ENCODE peak calls at places on chromosomes 4 and X, in nine cellular contexts. J is A549, A is HepG2, C is body of pancreas, G is right lobe of liver, B is breast epithelium, O is GM12892, Y is tibial nerve, U is IMR-90. E is an unnamed sample.

GRCh38 chr4:169244210-169244609 is 26.5 kb downstream of the SH3RF1 start:
- DNase-seq in J (no peak), A (no peak), C (no peak), G (no peak), B (no peak), O (no peak), Y (no peak), U (no peak), E (no peak)

GRCh38 chr4:26854701-26855100 is 5.9 kb upstream of the STIM2 start:
- DNase-seq in J (no peak), A (no peak), C (no peak), G (no peak), B (no peak), O (no peak), Y (no peak), U (no peak), E (no peak)

GRCh38 chr4:5045099-5045498 is 6.2 kb upstream of the STK32B start:
- DNase-seq in J (no peak), A (no peak), C (peak), G (no peak), B (no peak), O (no peak), Y (peak), U (no peak), E (no peak)

GRCh38 chrX:114075073-114075673 is 508.7 kb upstream of the HTR2C start:
- DNase-seq in J (no peak), A (no peak), C (no peak), G (no peak), B (no peak), O (no peak), Y (no peak), U (no peak), E (no peak)

GRCh38 chrX:41475166-41475565 is 28.0 kb downstream of the NYX start:
- DNase-seq in J (no peak), A (no peak), C (no peak), G (no peak), B (no peak), O (no peak), Y (no peak), U (no peak), E (no peak)

GRCh38 chr4:128332086-128332485 is 44.5 kb upstream of the PGRMC2 start:
- DNase-seq in J (no peak), A (no peak), C (no peak), G (no peak), B (no peak), O (no peak), Y (no peak), U (no peak), E (no peak)

GRCh38 chr4:4327652-4328121 is 37.6 kb downstream of the ZBTB49 start:
- DNase-seq in J (peak), A (peak), C (peak), G (peak), B (no peak), O (no peak), Y (no peak), U (no peak), E (no peak)

GRCh38 chr4:124121511-124121934 is 591.0 kb downstream of the ANKRD50 start:
- DNase-seq in J (peak), A (peak), C (no peak), G (no peak), B (no peak), O (no peak), Y (no peak), U (peak), E (no peak)

GRCh38 chr4:39792128-39792527 is 94.2 kb downstream of the UBE2K start:
- DNase-seq in J (no peak), A (no peak), C (no peak), G (no peak), B (no peak), O (no peak), Y (no peak), U (no peak), E (no peak)

GRCh38 chrX:101759000-101759399 is 99.3 kb upstream of the ARMCX2 start:
- DNase-seq in J (peak), A (peak), C (peak), G (peak), B (no peak), O (no peak), Y (peak), U (peak), E (no peak)

GRCh38 chr4:184347251-184348239 is 126.8 kb downstream of the IRF2 start:
- DNase-seq in J (peak), A (no peak), C (peak), G (no peak), B (peak), O (no peak), Y (peak), U (peak), E (no peak)

GRCh38 chr4:86592553-86593249 is 1.4 kb upstream of the PTPN13 start:
- DNase-seq in J (peak), A (no peak), C (no peak), G (no peak), B (no peak), O (no peak), Y (no peak), U (peak), E (no peak)

GRCh38 chrX:79146552-79147390 is 2.3 kb downstream of the GPR174 start:
- DNase-seq in J (no peak), A (no peak), C (no peak), G (no peak), B (no peak), O (no peak), Y (no peak), U (no peak), E (no peak)
- TF ChIP-seq POLR2A in J (no peak), A (no peak), C (no peak), G (no peak), B (no peak), O (peak), Y (no peak), U (no peak), E (no peak)

GRCh38 chrX:129843459-129844306 is at the start of gene ZDHHC9:
- DNase-seq in J (peak), A (peak), C (peak), G (peak), B (peak), O (peak), Y (peak), U (peak), E (peak)
- TF ChIP-seq POLR2A in J (peak), A (peak), C (peak), G (peak), B (no peak), O (no peak), Y (peak), U (peak), E (peak)

GRCh38 chrX:154401045-154401799 is 3.0 kb downstream of the RPL10 start:
- DNase-seq in J (peak), A (peak), C (no peak), G (no peak), B (no peak), O (no peak), Y (no peak), U (peak), E (no peak)
- TF ChIP-seq POLR2A in J (peak), A (peak), C (peak), G (no peak), B (no peak), O (peak), Y (no peak), U (peak), E (peak)

GRCh38 chrX:48520455-48520854 is 1.2 kb upstream of the EBP start:
- DNase-seq in J (no peak), A (no peak), C (no peak), G (no peak), B (no peak), O (no peak), Y (no peak), U (no peak), E (no peak)

GRCh38 chrX:48522291-48522690 is 683 bp downstream of the EBP start:
- DNase-seq in J (no peak), A (peak), C (no peak), G (peak), B (no peak), O (no peak), Y (no peak), U (no peak), E (no peak)

GRCh38 chrX:48523682-48524081 is 2.1 kb downstream of the EBP start:
- DNase-seq in J (no peak), A (no peak), C (no peak), G (no peak), B (no peak), O (no peak), Y (no peak), U (no peak), E (no peak)

GRCh38 chrX:48520976-48521352 is 644 bp upstream of the EBP start:
- DNase-seq in J (no peak), A (no peak), C (no peak), G (no peak), B (no peak), O (no peak), Y (no peak), U (no peak), E (no peak)

DNA sequence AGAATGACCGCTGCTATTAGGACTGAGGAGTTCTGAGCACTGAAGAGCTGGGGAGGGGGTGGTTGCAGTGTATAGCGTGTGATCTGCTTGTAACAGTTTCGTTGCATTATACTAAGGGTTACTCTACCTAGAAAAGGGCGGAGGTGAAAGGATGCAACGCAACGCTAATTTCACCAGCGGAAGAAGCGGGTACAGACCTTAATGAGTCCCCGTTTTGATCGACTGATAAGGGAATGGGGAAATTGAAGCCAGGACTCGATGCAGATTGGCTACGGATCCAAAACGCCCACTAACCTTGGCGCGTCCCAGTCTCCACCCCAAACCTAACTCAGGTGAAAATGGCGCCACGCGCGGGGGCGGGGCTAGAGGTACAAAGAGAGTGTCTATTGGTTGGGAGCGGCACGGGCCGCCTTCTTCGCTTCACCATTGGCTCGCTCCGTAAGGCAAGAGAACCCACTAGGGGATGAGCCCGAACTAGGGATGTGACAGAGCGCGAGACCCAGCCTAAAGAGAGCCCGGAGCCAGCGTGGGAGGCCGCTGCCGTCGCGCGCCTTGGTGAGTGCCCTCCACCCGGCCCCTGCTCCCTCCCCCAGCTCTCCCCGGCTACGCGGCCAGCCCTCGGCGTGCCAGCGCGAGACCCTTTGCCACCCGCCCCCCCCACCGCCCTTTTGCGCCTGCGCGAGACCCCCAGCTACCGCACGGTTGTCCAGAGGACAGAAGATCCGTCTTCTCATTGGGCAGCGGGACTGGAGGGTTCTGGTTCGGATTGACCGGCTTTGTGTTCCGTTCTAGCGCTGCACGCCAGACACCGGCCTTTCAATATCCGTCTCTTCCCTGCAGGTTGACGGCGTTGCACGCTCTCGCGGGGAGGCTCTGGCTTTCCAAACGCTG is at the start of gene EBP:
- DNase-seq in J (peak), A (peak), C (peak), G (peak), B (peak), O (peak), Y (peak), U (peak), E (peak)
- TF ChIP-seq POLR2A in J (peak), A (peak), C (peak), G (peak), B (peak), O (peak), Y (peak), U (peak), E (peak)

GRCh38 chrX:77910108-77910840 is at the start of gene ATP7A:
- DNase-seq in J (peak), A (peak), C (peak), G (peak), B (peak), O (peak), Y (peak), U (peak), E (peak)
- TF ChIP-seq POLR2A in J (peak), A (peak), C (peak), G (peak), B (no peak), O (peak), Y (peak), U (peak), E (peak)

DNA sequence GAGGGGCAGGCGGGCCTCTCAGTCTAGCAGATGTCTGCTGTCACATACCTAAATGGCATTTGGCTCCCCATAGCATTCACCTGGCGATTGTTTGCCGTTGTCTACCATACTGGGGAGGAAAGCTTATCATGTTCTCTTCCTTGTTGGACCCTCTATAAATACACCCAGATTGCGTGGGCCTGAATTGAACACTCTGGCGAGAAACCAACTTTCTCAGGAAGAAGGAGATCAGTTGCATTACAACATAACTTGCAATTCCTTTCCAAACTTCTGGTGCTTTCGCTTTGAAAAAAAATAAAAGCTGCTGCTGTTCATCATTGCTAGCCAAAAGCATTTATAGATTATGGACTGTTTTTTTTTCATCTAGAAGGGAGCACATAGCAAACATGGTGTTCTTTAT is 230.0 kb upstream of the GPC4 start:
- DNase-seq in J (no peak), A (no peak), C (peak), G (no peak), B (no peak), O (no peak), Y (no peak), U (peak), E (no peak)
- TF ChIP-seq POLR2A in J (no peak), A (no peak), C (no peak), G (no peak), B (no peak), O (no peak), Y (no peak), U (no peak), E (no peak)

GRCh38 chr4:75710246-75710645 is 14.1 kb upstream of the USO1 start:
- DNase-seq in J (no peak), A (no peak), C (no peak), G (no peak), B (no peak), O (no peak), Y (no peak), U (no peak), E (no peak)
- TF ChIP-seq POLR2A in J (no peak), A (no peak), C (no peak), G (no peak), B (no peak), O (no peak), Y (no peak), U (no peak), E (no peak)

GRCh38 chrX:40402771-40403533 is 177.8 kb upstream of the ATP6AP2 start:
- DNase-seq in J (peak), A (no peak), C (peak), G (no peak), B (no peak), O (no peak), Y (peak), U (peak), E (no peak)
- TF ChIP-seq POLR2A in J (no peak), A (no peak), C (no peak), G (no peak), B (no peak), O (no peak), Y (no peak), U (no peak), E (no peak)

GRCh38 chrX:53686151-53686885 is at the start of gene HUWE1:
- DNase-seq in J (peak), A (peak), C (peak), G (peak), B (peak), O (peak), Y (peak), U (peak), E (peak)
- TF ChIP-seq POLR2A in J (peak), A (peak), C (peak), G (peak), B (no peak), O (peak), Y (peak), U (no peak), E (peak)

GRCh38 chr4:142846105-142846728 is at the start of gene INPP4B:
- DNase-seq in J (peak), A (no peak), C (peak), G (peak), B (no peak), O (no peak), Y (peak), U (peak), E (peak)
- TF ChIP-seq POLR2A in J (no peak), A (no peak), C (peak), G (no peak), B (no peak), O (no peak), Y (no peak), U (no peak), E (no peak)

E was measured in H54.